ENCODE peak calls at places on chromosomes 11 and 22, in five cellular contexts. Z is T-cell; V is NCI-H1105 treated with DMSO at 0.1 percent for 48 hours; X is cardiac muscle cell; H is activated T-helper 1 cell treated with anti-CD3 and anti-CD28 coated beads, Interleukin-12 subunit alpha, Interleukin-12 subunit beta, Interleukin-2, Interleukin-4 antibody, amounts not matched to agents 30 ng/mL and 10 ng/mL and 1 ng/mL, durations not matched to agents 14 hours and 24 hours and 36 hours. A is an unnamed sample.
A peak's percentile ranks its signal among the peaks of the same experiment; 100 is the strongest.

GRCh38 chr11:12271241-12271640 is 106.1 kb upstream of the PARVA start:
- DNase-seq in Z (no peak), V (no peak), X (no peak), H (no peak), A (no peak)

GRCh38 chr22:19172213-19173046 is 6.1 kb downstream of the SLC25A1 start:
- DNase-seq in Z (no peak), V (no peak), X (no peak), H (no peak), A (no peak)

GRCh38 chr11:122741613-122742012 is 86.1 kb downstream of the UBASH3B start:
- DNase-seq in Z (no peak), V (no peak), X (no peak), H (no peak), A (no peak)

GRCh38 chr11:1793091-1793490 is 29.4 kb upstream of the CTSD start:
- DNase-seq in Z (no peak), V (no peak), X (no peak), H (no peak), A (no peak)

GRCh38 chr11:95926714-95927113 is 2.8 kb upstream of the MTMR2 start:
- DNase-seq in Z (no peak), V (no peak), X (no peak), H (no peak), A (no peak)

GRCh38 chr22:19984201-19984753 is 32.3 kb downstream of the ARVCF start:
- DNase-seq in Z (no peak), V (no peak), X (no peak), H (no peak), A (no peak)

GRCh38 chr11:119023741-119024140 is 5.2 kb downstream of the TRAPPC4 start:
- DNase-seq in Z (no peak), V (no peak), X (no peak), H (no peak), A (no peak)

GRCh38 chr22:28481725-28482124 is 197.9 kb downstream of the TTC28 start:
- DNase-seq in Z (no peak), V (no peak), X (no peak), H (no peak), A (no peak)

GRCh38 chr11:68843052-68843561 is 1.4 kb upstream of the CPT1A start:
- DNase-seq in Z (peak; percentile 50), V (no peak), X (no peak), H (peak; percentile 42), A (peak; percentile 61)

GRCh38 chr11:75625970-75626691 is 42.7 kb downstream of the MAP6 start:
- DNase-seq in Z (no peak), V (no peak), X (no peak), H (no peak), A (no peak)

GRCh38 chr11:38460901-38461300 is 1862.9 kb upstream of the RAG2 start:
- DNase-seq in Z (no peak), V (peak; percentile 24), X (no peak), H (no peak), A (no peak)

GRCh38 chr11:68282141-68282860 is 10.5 kb upstream of the C11orf24 start:
- DNase-seq in Z (no peak), V (no peak), X (no peak), H (peak; percentile 38), A (peak; percentile 52)

A was measured in activated T-helper 2 cell treated with anti-CD3 and anti-CD28 coated beads, Interferon-gamma antibody, Interleukin-2, Interleukin-4, amounts not matched to agents 10 μg/mL and 5 μg/mL and 100 μg/mL, durations not matched to agents 14 hours and 24 hours and 36 hours.